ENCODE peak calls at places on chromosomes 5 and 9, in eight cellular contexts. R, G, H, L, F, W, M and J are unnamed samples.

GRCh38 chr5:168282120-168282519 is 9.3 kb upstream of the WWC1 start:
- DNase-seq in R (no peak), G (no peak), H (peak), L (no peak), F (peak), W (no peak), M (peak), J (no peak)

GRCh38 chr5:11509793-11510192 is 394.5 kb downstream of the CTNND2 start:
- DNase-seq in R (no peak), G (no peak), H (no peak), L (no peak), F (no peak), W (no peak), M (no peak), J (no peak)

GRCh38 chr9:129108805-129109370 is 1.7 kb downstream of the CRAT start:
- DNase-seq in R (peak), G (no peak), H (no peak), L (no peak), F (no peak), W (no peak), M (no peak), J (no peak)

GRCh38 chr5:26719824-26720223 is 318.6 kb downstream of the CDH9 start:
- DNase-seq in R (no peak), G (no peak), H (no peak), L (no peak), F (no peak), W (no peak), M (no peak), J (no peak)

GRCh38 chr9:93125331-93125894 is 8.6 kb downstream of the NINJ1 start:
- DNase-seq in R (no peak), G (no peak), H (no peak), L (peak), F (no peak), W (no peak), M (no peak), J (no peak)

GRCh38 chr9:36007309-36007708 is 29.4 kb upstream of the RECK start:
- DNase-seq in R (no peak), G (peak), H (no peak), L (no peak), F (no peak), W (no peak), M (no peak), J (no peak)

GRCh38 chr5:87393331-87393730 is 19.4 kb downstream of the CCNH start:
- DNase-seq in R (no peak), G (no peak), H (peak), L (no peak), F (peak), W (no peak), M (peak), J (no peak)

GRCh38 chr5:77850536-77851228 is 74.5 kb upstream of the TBCA start:
- DNase-seq in R (no peak), G (no peak), H (no peak), L (no peak), F (no peak), W (no peak), M (no peak), J (no peak)

GRCh38 chr9:79858509-79858908 is 286.7 kb downstream of the TLE4 start:
- DNase-seq in R (no peak), G (no peak), H (peak), L (no peak), F (peak), W (peak), M (peak), J (no peak)

GRCh38 chr9:135215571-135216161 is 128.2 kb downstream of the OLFM1 start:
- DNase-seq in R (no peak), G (no peak), H (peak), L (no peak), F (no peak), W (no peak), M (peak), J (no peak)

GRCh38 chr9:114899461-114899860 is 30.9 kb downstream of the TNFSF8 start:
- DNase-seq in R (no peak), G (no peak), H (no peak), L (no peak), F (peak), W (no peak), M (no peak), J (no peak)

GRCh38 chr5:51679286-51679685 is 296.0 kb downstream of the ISL1 start:
- DNase-seq in R (no peak), G (no peak), H (no peak), L (no peak), F (no peak), W (no peak), M (no peak), J (no peak)

GRCh38 chr5:134993161-134993560 is 25.5 kb downstream of the CATSPER3 start:
- DNase-seq in R (no peak), G (no peak), H (peak), L (no peak), F (no peak), W (no peak), M (no peak), J (no peak)

GRCh38 chr9:32136700-32137339 is 247.6 kb upstream of the ACO1 start:
- DNase-seq in R (no peak), G (no peak), H (no peak), L (no peak), F (no peak), W (no peak), M (no peak), J (no peak)

GRCh38 chr5:109529520-109529919 is 119.7 kb upstream of the PJA2 start:
- DNase-seq in R (no peak), G (no peak), H (peak), L (peak), F (peak), W (no peak), M (peak), J (no peak)

GRCh38 chr9:104009853-104010252 is 84.3 kb upstream of the SMC2 start:
- DNase-seq in R (no peak), G (no peak), H (no peak), L (no peak), F (no peak), W (no peak), M (peak), J (no peak)

GRCh38 chr5:62385136-62385535 is 18.6 kb downstream of the DIMT1 start:
- DNase-seq in R (no peak), G (no peak), H (no peak), L (no peak), F (no peak), W (no peak), M (no peak), J (no peak)

GRCh38 chr5:35120745-35121144 is 73.0 kb upstream of the AGXT2 start:
- DNase-seq in R (no peak), G (no peak), H (no peak), L (no peak), F (peak), W (no peak), M (peak), J (no peak)

GRCh38 chr9:86185872-86186271 is 73.6 kb downstream of the C9orf153 start:
- DNase-seq in R (no peak), G (no peak), H (no peak), L (no peak), F (peak), W (no peak), M (no peak), J (no peak)

GRCh38 chr5:77774981-77775772 is 962 bp downstream of the TBCA start:
- DNase-seq in R (no peak), G (peak), H (peak), L (no peak), F (no peak), W (no peak), M (no peak), J (no peak)

DNA sequence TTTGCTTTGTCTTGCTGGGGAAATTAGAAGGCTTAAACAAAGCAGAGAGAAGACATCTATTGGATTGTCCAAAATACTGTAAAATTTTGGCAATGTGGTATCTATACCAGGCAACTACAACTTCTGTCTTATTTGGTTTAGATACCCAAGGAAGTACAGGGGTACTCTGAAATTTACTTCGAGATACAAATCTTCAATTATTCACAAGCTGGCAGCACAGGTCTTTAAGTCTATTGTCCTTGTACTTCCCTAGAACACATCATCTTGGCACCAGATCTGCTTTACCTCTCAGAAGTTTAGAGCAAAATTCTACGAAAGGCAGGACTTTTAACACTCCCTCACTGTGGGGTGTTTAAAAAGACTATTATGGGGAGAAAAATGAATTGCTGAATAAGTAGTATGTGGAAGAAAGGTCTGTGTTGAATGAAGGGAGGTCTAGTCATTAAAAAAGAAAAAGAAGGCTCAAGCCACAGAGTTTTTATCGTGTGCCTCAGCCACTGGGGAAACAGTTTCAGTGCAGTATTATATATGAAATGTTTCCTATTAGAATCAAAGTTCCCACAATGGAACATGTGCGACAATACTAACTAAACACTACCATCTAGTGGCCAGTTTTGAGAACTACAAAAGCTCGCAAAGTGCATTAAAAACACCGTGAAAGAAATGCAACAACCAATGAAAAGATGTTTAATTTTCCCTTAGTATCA is 93.7 kb downstream of the PDE4D start:
- DNase-seq in R (no peak), G (peak), H (peak), L (no peak), F (peak), W (peak), M (peak), J (peak)
- H3K4me3 ChIP-seq in R (no peak), G (peak), H (no peak), L (no peak), F (no peak), W (peak), M (no peak), J (no peak)

DNA sequence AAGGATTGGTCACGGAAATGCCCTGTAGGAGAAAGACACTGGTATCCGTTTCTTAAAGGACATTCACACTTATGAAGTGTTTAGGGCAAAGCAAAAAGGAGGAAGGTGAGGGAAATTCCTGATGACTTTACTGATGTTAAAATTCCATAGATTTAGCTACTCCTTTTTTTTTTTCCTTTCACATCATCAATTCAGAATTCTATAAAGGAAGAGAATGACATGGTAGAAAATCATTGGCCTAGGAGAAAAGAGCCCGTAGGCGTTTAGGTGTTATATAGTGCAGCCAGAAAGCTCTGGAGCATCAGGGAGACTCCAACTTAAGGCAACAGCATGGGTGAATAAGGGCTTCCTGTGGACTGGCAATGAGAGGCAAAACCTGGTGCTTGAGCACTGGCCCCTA is at the start of gene TSLP:
- DNase-seq in R (no peak), G (no peak), H (no peak), L (no peak), F (no peak), W (no peak), M (no peak), J (no peak)
- H3K4me3 ChIP-seq in R (no peak), G (no peak), H (no peak), L (peak), F (no peak), W (no peak), M (no peak), J (peak)

DNA sequence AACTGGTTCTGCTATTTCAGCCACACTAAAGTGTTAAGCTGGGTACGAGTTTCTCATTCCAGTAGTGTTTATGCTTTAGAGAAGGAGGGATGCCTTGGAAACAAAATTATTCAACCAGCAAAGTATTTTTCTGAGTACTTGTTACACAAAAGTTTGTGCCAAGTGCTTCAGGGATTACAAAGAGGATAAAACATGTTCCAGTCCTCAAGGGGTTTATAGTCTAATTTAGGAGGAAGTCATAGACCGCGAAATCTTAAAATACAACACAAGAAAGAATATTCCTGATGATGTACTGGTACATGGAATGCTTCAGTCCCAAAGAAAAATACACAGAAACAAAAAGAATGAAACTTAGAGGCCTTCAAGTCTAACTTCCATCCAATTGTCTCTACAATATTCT is 85.4 kb upstream of the NR4A3 start:
- DNase-seq in R (no peak), G (no peak), H (peak), L (no peak), F (peak), W (no peak), M (no peak), J (no peak)
- H3K4me3 ChIP-seq in R (no peak), G (no peak), H (no peak), L (no peak), F (no peak), W (no peak), M (no peak), J (no peak)

GRCh38 chr5:57499262-57500050 is 16.8 kb upstream of the ACTBL2 start:
- DNase-seq in R (no peak), G (peak), H (peak), L (no peak), F (peak), W (peak), M (peak), J (peak)
- H3K4me3 ChIP-seq in R (no peak), G (no peak), H (no peak), L (no peak), F (no peak), W (peak), M (no peak), J (no peak)

DNA sequence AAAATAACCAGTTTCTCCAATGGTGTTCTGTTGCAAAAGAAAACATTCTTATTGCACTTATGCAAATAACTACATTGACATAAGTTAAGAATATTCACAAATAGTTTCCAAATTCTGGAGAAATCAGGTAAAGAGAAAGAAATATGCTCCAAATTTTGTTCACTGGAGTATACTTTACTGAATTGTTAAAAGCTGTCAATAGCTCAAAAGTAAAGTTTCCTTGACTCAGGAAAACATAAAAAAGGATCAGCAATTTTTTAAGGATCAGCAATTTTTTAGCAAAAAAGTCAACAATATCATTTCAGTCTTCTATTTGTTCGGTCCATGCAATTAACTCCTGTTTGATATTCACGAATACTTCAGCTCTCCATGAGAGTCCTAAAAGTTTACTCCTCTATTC is 51.6 kb downstream of the ANXA2R start:
- DNase-seq in R (no peak), G (no peak), H (no peak), L (no peak), F (no peak), W (no peak), M (no peak), J (no peak)
- H3K4me3 ChIP-seq in R (no peak), G (no peak), H (no peak), L (no peak), F (no peak), W (no peak), M (no peak), J (no peak)